ENCODE peak calls at places on chromosome 2, in five cellular contexts. C is kidney, O is AG04450, Z is thoracic aorta, D is fibroblast of pulmonary artery. W is an unnamed sample.

GRCh38 chr2:240922234-240922981 is 16.3 kb downstream of the CROCC2 start:
- DNase-seq in Z (no peak), O (no peak), C (peak; percentile 64), D (no peak), W (no peak)

GRCh38 chr2:160612266-160612864 is 118.8 kb upstream of the RBMS1 start:
- DNase-seq in D (no peak), Z (no peak), O (no peak), C (no peak), W (peak; percentile 59)

GRCh38 chr2:45637440-45637839 is 14.0 kb upstream of the PRKCE start:
- DNase-seq in Z (no peak), O (no peak), D (no peak), C (no peak), W (peak; percentile 56)

GRCh38 chr2:219104107-219105050 is 43.7 kb upstream of the IHH start:
- DNase-seq in C (no peak), O (no peak), D (peak; percentile 43), Z (no peak), W (peak; percentile 57)

GRCh38 chr2:169391236-169391635 is 28.9 kb upstream of the LRP2 start:
- DNase-seq in Z (no peak), O (no peak), C (no peak), D (no peak), W (no peak)

GRCh38 chr2:214201892-214202291 is 209.0 kb upstream of the VWC2L start:
- DNase-seq in D (no peak), C (no peak), O (no peak), Z (no peak), W (no peak)

GRCh38 chr2:185507703-185508102 is 230.9 kb upstream of the FSIP2 start:
- DNase-seq in D (no peak), C (no peak), O (no peak), Z (no peak), W (no peak)

GRCh38 chr2:223585691-223586090 is 16.5 kb downstream of the SCG2 start:
- DNase-seq in Z (no peak), D (peak; percentile 67), O (no peak), C (no peak), W (peak; percentile 64)

GRCh38 chr2:75199428-75200011 is at the start of gene TACR1:
- DNase-seq in C (peak; percentile 90), O (peak; percentile 56), Z (no peak), D (peak; percentile 80), W (peak; percentile 78)

GRCh38 chr2:80074321-80074720 is 230.2 kb downstream of the LRRTM1 start:
- DNase-seq in Z (no peak), C (no peak), D (no peak), O (no peak), W (no peak)

GRCh38 chr2:237298323-237299118 is 115.4 kb downstream of the COL6A3 start:
- DNase-seq in O (no peak), Z (no peak), D (no peak), C (peak; percentile 51), W (peak; percentile 63)

GRCh38 chr2:234287650-234288049 is 209.2 kb downstream of the ARL4C start:
- DNase-seq in Z (no peak), D (no peak), O (no peak), C (no peak), W (no peak)

GRCh38 chr2:172097557-172098131 is 5.1 kb downstream of the DLX2 start:
- DNase-seq in D (no peak), Z (no peak), C (no peak), O (no peak), W (no peak)

GRCh38 chr2:216350214-216350789 is 22.0 kb downstream of the MARCHF4 start:
- DNase-seq in Z (no peak), D (peak; percentile 44), C (no peak), O (no peak), W (peak; percentile 19)

GRCh38 chr2:232316382-232317190 is 62.0 kb upstream of the ALPP start:
- DNase-seq in D (no peak), C (no peak), O (no peak), Z (no peak), W (no peak)

GRCh38 chr2:191171708-191172355 is 21.0 kb upstream of the STAT4 start:
- DNase-seq in Z (no peak), C (no peak), D (peak; percentile 95), O (peak; percentile 81), W (peak; percentile 96)

GRCh38 chr2:176129013-176129796 is at the start of gene HOXD8:
- DNase-seq in C (peak; percentile 96), D (peak; percentile 42), O (no peak), Z (no peak), W (peak; percentile 60)

GRCh38 chr2:26356771-26357170 is 10.2 kb upstream of the ADGRF3 start:
- DNase-seq in O (no peak), D (no peak), C (no peak), Z (no peak), W (peak; percentile 35)

GRCh38 chr2:240792658-240793312 is 27.2 kb downstream of the KIF1A start:
- DNase-seq in D (no peak), C (peak; percentile 52), O (no peak), Z (no peak), W (no peak)

GRCh38 chr2:197930570-197931278 is 126.3 kb downstream of the PLCL1 start:
- DNase-seq in Z (no peak), D (no peak), C (no peak), O (no peak), W (no peak)

GRCh38 chr2:222952204-222952603 is 91.4 kb downstream of the ACSL3 start:
- DNase-seq in Z (no peak), O (no peak), D (no peak), C (no peak), W (no peak)

GRCh38 chr2:167844714-167845530 is 402.5 kb downstream of the STK39 start:
- DNase-seq in O (no peak), Z (no peak), C (no peak), D (no peak), W (no peak)

GRCh38 chr2:128493880-128494279 is 175.2 kb upstream of the HS6ST1 start:
- DNase-seq in D (peak; percentile 15), Z (no peak), C (no peak), O (no peak), W (peak; percentile 12)

GRCh38 chr2:197130318-197130717 is 180.3 kb downstream of the ANKRD44 start:
- DNase-seq in C (no peak), Z (no peak), O (no peak), D (no peak), W (no peak)

GRCh38 chr2:198309673-198310280 is 505.4 kb downstream of the PLCL1 start:
- DNase-seq in D (peak; percentile 70), O (peak; percentile 10), Z (no peak), C (no peak), W (peak; percentile 67)

GRCh38 chr2:120352701-120353590 is 7.0 kb downstream of the INHBB start:
- DNase-seq in D (no peak), Z (no peak), O (no peak), C (peak; percentile 70), W (no peak)

GRCh38 chr2:30686000-30686399 is 121.2 kb downstream of the CAPN13 start:
- DNase-seq in Z (no peak), D (no peak), C (no peak), O (no peak), W (no peak)

DNA sequence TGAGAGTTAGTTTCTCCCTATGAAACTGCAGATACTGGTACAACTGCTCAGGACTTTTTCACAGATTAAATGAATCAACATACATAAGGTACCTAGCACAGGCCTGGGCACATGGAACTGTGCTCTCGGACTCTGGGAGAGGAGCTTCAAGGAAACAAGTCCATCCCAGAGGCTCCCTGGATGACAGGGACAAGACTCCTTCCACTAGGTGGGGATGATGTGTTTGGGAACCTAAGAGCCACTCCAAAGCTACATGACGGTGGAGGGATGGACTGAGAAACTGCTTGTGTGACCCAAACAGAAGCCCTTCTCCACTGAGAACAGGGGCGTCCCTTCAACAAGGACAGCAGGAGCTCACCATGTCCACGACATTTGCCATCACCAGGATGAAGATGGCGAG is 37.1 kb downstream of the CENPO start:
- DNase-seq in Z (no peak), D (peak; percentile 60), C (no peak), O (no peak), W (peak; percentile 59)
- TF ChIP-seq CTCF in Z (no peak), D (peak; percentile 30), C (no peak), O (peak; percentile 15), W (peak; percentile 18)

DNA sequence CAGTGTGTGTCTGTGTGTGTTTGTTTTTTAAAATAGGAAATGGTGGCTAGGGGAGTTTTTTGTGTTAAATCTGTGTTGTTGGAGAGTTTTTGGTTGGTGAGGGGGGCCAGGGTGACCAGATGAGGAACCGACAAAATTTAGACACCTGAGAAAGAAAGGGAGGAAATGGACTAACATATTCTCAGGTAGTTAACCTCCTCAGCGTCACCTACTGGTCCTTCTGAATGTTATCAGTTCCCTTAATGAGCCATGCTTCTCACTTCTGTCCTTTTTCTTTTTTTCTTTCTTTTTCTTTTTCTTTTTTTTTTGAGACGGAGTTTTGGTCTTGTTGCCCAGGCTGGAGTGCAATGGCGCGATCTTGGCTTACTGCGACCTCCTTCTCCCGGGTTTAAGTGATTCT is 107.0 kb downstream of the FMNL2 start:
- DNase-seq in C (no peak), O (no peak), D (no peak), Z (no peak), W (no peak)
- TF ChIP-seq CTCF in C (no peak), O (no peak), D (no peak), Z (no peak), W (no peak)

GRCh38 chr2:201642579-201643215 is 606 bp downstream of the TMEM237 start:
- DNase-seq in D (peak; percentile 73), O (no peak), C (peak; percentile 91), Z (peak; percentile 39), W (peak; percentile 78)
- TF ChIP-seq CTCF in D (no peak), O (no peak), C (peak; percentile 9), Z (no peak), W (no peak)

GRCh38 chr2:180980185-180980942 is at the start of gene UBE2E3:
- DNase-seq in C (peak; percentile 93), Z (peak; percentile 19), O (peak; percentile 42), D (peak; percentile 86), W (peak; percentile 80)
- TF ChIP-seq CTCF in C (peak; percentile 50), Z (peak; percentile 66), O (peak; percentile 70), D (peak; percentile 53), W (peak; percentile 66)

GRCh38 chr2:118492335-118492734 is 355.1 kb downstream of the EN1 start:
- DNase-seq in Z (no peak), O (no peak), D (peak; percentile 61), C (no peak), W (peak; percentile 63)
- TF ChIP-seq CTCF in Z (no peak), O (peak; percentile 52), D (peak; percentile 53), C (peak; percentile 8), W (peak; percentile 44)

GRCh38 chr2:74080346-74080745 is 67.4 kb downstream of the BOLA3 start:
- DNase-seq in O (no peak), D (no peak), C (no peak), Z (no peak), W (peak; percentile 8)
- TF ChIP-seq CTCF in O (peak; percentile 15), D (peak; percentile 10), C (no peak), Z (no peak), W (peak; percentile 7)

DNA sequence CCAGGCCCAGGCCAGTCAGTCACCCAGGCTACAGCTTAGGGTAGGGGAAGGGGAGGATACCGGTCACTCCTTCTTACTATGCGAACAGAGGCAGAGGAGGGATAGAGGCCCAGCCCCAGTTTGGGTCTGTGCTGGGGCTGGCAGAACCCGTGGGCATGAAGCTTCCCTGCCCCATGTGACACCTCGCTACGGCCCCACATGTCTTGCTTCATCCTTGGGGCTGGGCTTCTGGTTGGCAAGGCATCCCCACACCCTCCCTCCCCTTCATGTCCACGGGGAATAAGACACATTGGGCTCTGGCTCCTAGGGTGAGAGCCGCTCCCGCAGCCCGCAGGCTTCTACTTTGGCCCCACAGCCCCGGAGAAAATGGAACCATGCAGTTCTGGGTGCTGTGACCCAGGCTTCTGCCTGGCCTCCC is 32.4 kb downstream of the HS1BP3 start:
- DNase-seq in Z (no peak), C (no peak), D (peak; percentile 63), O (no peak), W (no peak)
- TF ChIP-seq CTCF in Z (no peak), C (no peak), D (no peak), O (no peak), W (no peak)

W was measured in cardiac fibroblast.